ENCODE peak calls at places on chromosomes 7 and 10, in nine cellular contexts. One of them, this sample, is unnamed.
A peak's percentile ranks its signal among the peaks of the same experiment; 100 is the strongest.

GRCh38 chr7:97390915-97391593 is 273.6 kb downstream of the SDHAF3 start:
- DNase-seq in CD8-positive, alpha-beta T cell: no peak
- DNase-seq in ovary: no peak
- DNase-seq in NCI-H1105 treated with DMSO at 0.1 percent for 48 hours: no peak
- DNase-seq in NCI-H2081: no peak
- DNase-seq in upper lobe of right lung: no peak
- DNase-seq in amygdala: no peak
- DNase-seq in H4: peak; percentile 58
- DNase-seq in fibroblast of pulmonary artery: peak; percentile 13
- DNase-seq in this sample: no peak

GRCh38 chr7:87414400-87415188 is 60.9 kb downstream of the ABCB4 start:
- DNase-seq in CD8-positive, alpha-beta T cell: no peak
- DNase-seq in ovary: no peak
- DNase-seq in NCI-H1105 treated with DMSO at 0.1 percent for 48 hours: no peak
- DNase-seq in NCI-H2081: no peak
- DNase-seq in upper lobe of right lung: no peak
- DNase-seq in amygdala: no peak
- DNase-seq in H4: no peak
- DNase-seq in fibroblast of pulmonary artery: no peak
- DNase-seq in this sample: no peak

GRCh38 chr7:57348646-57349269 is 101.2 kb upstream of the ZNF716 start:
- DNase-seq in CD8-positive, alpha-beta T cell: no peak
- DNase-seq in ovary: no peak
- DNase-seq in NCI-H1105 treated with DMSO at 0.1 percent for 48 hours: no peak
- DNase-seq in NCI-H2081: no peak
- DNase-seq in upper lobe of right lung: no peak
- DNase-seq in amygdala: no peak
- DNase-seq in H4: no peak
- DNase-seq in fibroblast of pulmonary artery: no peak
- DNase-seq in this sample: no peak

GRCh38 chr10:93550634-93551033 is 15.8 kb upstream of the FFAR4 start:
- DNase-seq in CD8-positive, alpha-beta T cell: no peak
- DNase-seq in ovary: no peak
- DNase-seq in NCI-H1105 treated with DMSO at 0.1 percent for 48 hours: no peak
- DNase-seq in NCI-H2081: no peak
- DNase-seq in upper lobe of right lung: no peak
- DNase-seq in amygdala: no peak
- DNase-seq in H4: no peak
- DNase-seq in fibroblast of pulmonary artery: no peak
- DNase-seq in this sample: no peak

GRCh38 chr7:45976485-45976856 is 55.4 kb upstream of the IGFBP3 start:
- DNase-seq in CD8-positive, alpha-beta T cell: no peak
- DNase-seq in ovary: no peak
- DNase-seq in NCI-H1105 treated with DMSO at 0.1 percent for 48 hours: no peak
- DNase-seq in NCI-H2081: no peak
- DNase-seq in upper lobe of right lung: no peak
- DNase-seq in amygdala: no peak
- DNase-seq in H4: no peak
- DNase-seq in fibroblast of pulmonary artery: no peak
- DNase-seq in this sample: no peak

GRCh38 chr7:100801833-100802568 is 25.3 kb downstream of the EPHB4 start:
- DNase-seq in CD8-positive, alpha-beta T cell: no peak
- DNase-seq in ovary: peak; percentile 89
- DNase-seq in NCI-H1105 treated with DMSO at 0.1 percent for 48 hours: peak; percentile 84
- DNase-seq in NCI-H2081: peak; percentile 64
- DNase-seq in upper lobe of right lung: peak; percentile 87
- DNase-seq in amygdala: no peak
- DNase-seq in H4: peak; percentile 95
- DNase-seq in fibroblast of pulmonary artery: peak; percentile 73
- DNase-seq in this sample: peak; percentile 93

GRCh38 chr10:56585447-56586171 is 224.6 kb upstream of the ZWINT start:
- DNase-seq in CD8-positive, alpha-beta T cell: no peak
- DNase-seq in ovary: no peak
- DNase-seq in NCI-H1105 treated with DMSO at 0.1 percent for 48 hours: no peak
- DNase-seq in NCI-H2081: no peak
- DNase-seq in upper lobe of right lung: no peak
- DNase-seq in amygdala: no peak
- DNase-seq in H4: no peak
- DNase-seq in fibroblast of pulmonary artery: no peak
- DNase-seq in this sample: no peak

GRCh38 chr10:32256613-32257437 is 90.1 kb downstream of the EPC1 start:
- DNase-seq in CD8-positive, alpha-beta T cell: peak; percentile 43
- DNase-seq in ovary: peak; percentile 43
- DNase-seq in NCI-H1105 treated with DMSO at 0.1 percent for 48 hours: peak; percentile 6
- DNase-seq in NCI-H2081: no peak
- DNase-seq in upper lobe of right lung: peak; percentile 80
- DNase-seq in amygdala: peak; percentile 33
- DNase-seq in H4: peak; percentile 9
- DNase-seq in fibroblast of pulmonary artery: peak; percentile 58
- DNase-seq in this sample: peak; percentile 44

GRCh38 chr7:142869434-142869833 is 14.6 kb downstream of the EPHB6 start:
- DNase-seq in CD8-positive, alpha-beta T cell: no peak
- DNase-seq in ovary: no peak
- DNase-seq in NCI-H1105 treated with DMSO at 0.1 percent for 48 hours: no peak
- DNase-seq in NCI-H2081: no peak
- DNase-seq in upper lobe of right lung: no peak
- DNase-seq in amygdala: no peak
- DNase-seq in H4: no peak
- DNase-seq in fibroblast of pulmonary artery: no peak
- DNase-seq in this sample: no peak

GRCh38 chr10:100741386-100742066 is 3.9 kb upstream of the PAX2 start:
- DNase-seq in CD8-positive, alpha-beta T cell: no peak
- DNase-seq in ovary: no peak
- DNase-seq in NCI-H1105 treated with DMSO at 0.1 percent for 48 hours: no peak
- DNase-seq in NCI-H2081: no peak
- DNase-seq in upper lobe of right lung: no peak
- DNase-seq in amygdala: no peak
- DNase-seq in H4: no peak
- DNase-seq in fibroblast of pulmonary artery: no peak
- DNase-seq in this sample: no peak

GRCh38 chr10:3624367-3624766 is 160.6 kb downstream of the KLF6 start:
- DNase-seq in CD8-positive, alpha-beta T cell: no peak
- DNase-seq in ovary: no peak
- DNase-seq in NCI-H1105 treated with DMSO at 0.1 percent for 48 hours: no peak
- DNase-seq in NCI-H2081: no peak
- DNase-seq in upper lobe of right lung: no peak
- DNase-seq in amygdala: no peak
- DNase-seq in H4: no peak
- DNase-seq in fibroblast of pulmonary artery: peak; percentile 58
- DNase-seq in this sample: no peak

GRCh38 chr7:50396856-50397255 is 53.3 kb downstream of the FIGNL1 start:
- DNase-seq in CD8-positive, alpha-beta T cell: no peak
- DNase-seq in ovary: no peak
- DNase-seq in NCI-H1105 treated with DMSO at 0.1 percent for 48 hours: no peak
- DNase-seq in NCI-H2081: no peak
- DNase-seq in upper lobe of right lung: no peak
- DNase-seq in amygdala: no peak
- DNase-seq in H4: no peak
- DNase-seq in fibroblast of pulmonary artery: no peak
- DNase-seq in this sample: no peak

This sample was measured in pancreas.